ENCODE peak calls at places on chromosome 5, in nine cellular contexts. One of them, this sample, is unnamed. For H3K4me1, the result is how much of the 10 kb centered on the place peaks cover.

GRCh38 chr5:34533582-34534236 is 122.4 kb upstream of the RAI14 start:
- DNase-seq in transverse colon: no peak
- DNase-seq in pancreas: no peak
- DNase-seq in endodermal cell: no peak
- DNase-seq in adrenal gland: no peak
- DNase-seq in uterus: no peak
- DNase-seq in fibroblast of lung: peak
- DNase-seq in CD8-positive, alpha-beta T cell: no peak
- DNase-seq in A549: no peak
- DNase-seq in this sample: no peak

GRCh38 chr5:175317872-175318271 is 126.1 kb downstream of the DRD1 start:
- DNase-seq in transverse colon: no peak
- DNase-seq in pancreas: no peak
- DNase-seq in endodermal cell: no peak
- DNase-seq in adrenal gland: no peak
- DNase-seq in uterus: no peak
- DNase-seq in fibroblast of lung: no peak
- DNase-seq in CD8-positive, alpha-beta T cell: no peak
- DNase-seq in A549: no peak
- DNase-seq in this sample: no peak

GRCh38 chr5:149407331-149408251 is 28.5 kb upstream of the IL17B start:
- DNase-seq in transverse colon: no peak
- DNase-seq in pancreas: no peak
- DNase-seq in endodermal cell: no peak
- DNase-seq in adrenal gland: no peak
- DNase-seq in uterus: no peak
- DNase-seq in fibroblast of lung: no peak
- DNase-seq in CD8-positive, alpha-beta T cell: no peak
- DNase-seq in A549: no peak
- DNase-seq in this sample: peak

GRCh38 chr5:35698057-35698808 is 80.6 kb downstream of the SPEF2 start:
- DNase-seq in transverse colon: no peak
- DNase-seq in pancreas: no peak
- DNase-seq in endodermal cell: no peak
- DNase-seq in adrenal gland: no peak
- DNase-seq in uterus: no peak
- DNase-seq in fibroblast of lung: no peak
- DNase-seq in CD8-positive, alpha-beta T cell: no peak
- DNase-seq in A549: no peak
- DNase-seq in this sample: no peak

GRCh38 chr5:28301676-28302075 is 1263.3 kb upstream of the CDH9 start:
- DNase-seq in transverse colon: no peak
- DNase-seq in pancreas: no peak
- DNase-seq in endodermal cell: no peak
- DNase-seq in adrenal gland: no peak
- DNase-seq in uterus: no peak
- DNase-seq in fibroblast of lung: peak
- DNase-seq in CD8-positive, alpha-beta T cell: no peak
- DNase-seq in A549: no peak
- DNase-seq in this sample: peak

GRCh38 chr5:147782053-147783028 is at the start of gene JAKMIP2:
- DNase-seq in transverse colon: peak
- DNase-seq in pancreas: peak
- DNase-seq in endodermal cell: peak
- DNase-seq in adrenal gland: peak
- DNase-seq in uterus: peak
- DNase-seq in fibroblast of lung: peak
- DNase-seq in CD8-positive, alpha-beta T cell: peak
- DNase-seq in A549: no peak
- DNase-seq in this sample: peak

GRCh38 chr5:134567651-134568338 is 42.3 kb downstream of the JADE2 start:
- DNase-seq in transverse colon: peak
- DNase-seq in pancreas: no peak
- DNase-seq in endodermal cell: no peak
- DNase-seq in adrenal gland: peak
- DNase-seq in uterus: peak
- DNase-seq in fibroblast of lung: peak
- DNase-seq in CD8-positive, alpha-beta T cell: no peak
- DNase-seq in A549: no peak
- DNase-seq in this sample: no peak

GRCh38 chr5:151047814-151048425 is 27.5 kb downstream of the GPX3 start:
- DNase-seq in transverse colon: no peak
- DNase-seq in pancreas: no peak
- DNase-seq in endodermal cell: peak
- DNase-seq in adrenal gland: no peak
- DNase-seq in uterus: peak
- DNase-seq in fibroblast of lung: no peak
- DNase-seq in CD8-positive, alpha-beta T cell: no peak
- DNase-seq in A549: no peak
- DNase-seq in this sample: no peak

GRCh38 chr5:174736351-174736721 is 12.0 kb downstream of the MSX2 start:
- DNase-seq in transverse colon: no peak
- DNase-seq in pancreas: no peak
- DNase-seq in endodermal cell: no peak
- DNase-seq in adrenal gland: no peak
- DNase-seq in uterus: no peak
- DNase-seq in fibroblast of lung: peak
- DNase-seq in CD8-positive, alpha-beta T cell: no peak
- DNase-seq in A549: no peak
- DNase-seq in this sample: peak

GRCh38 chr5:132427285-132428146 is 58.0 kb downstream of the SLC22A5 start:
- DNase-seq in transverse colon: peak
- DNase-seq in pancreas: peak
- DNase-seq in endodermal cell: peak
- DNase-seq in adrenal gland: peak
- DNase-seq in uterus: no peak
- DNase-seq in fibroblast of lung: no peak
- DNase-seq in CD8-positive, alpha-beta T cell: peak
- DNase-seq in A549: no peak
- DNase-seq in this sample: peak

GRCh38 chr5:146027746-146028145 is 77.6 kb downstream of the PLAC8L1 start:
- DNase-seq in transverse colon: peak
- DNase-seq in pancreas: no peak
- DNase-seq in endodermal cell: no peak
- DNase-seq in adrenal gland: no peak
- DNase-seq in uterus: no peak
- DNase-seq in fibroblast of lung: peak
- DNase-seq in CD8-positive, alpha-beta T cell: no peak
- DNase-seq in A549: peak
- DNase-seq in this sample: peak

GRCh38 chr5:138339464-138339863 is 1.4 kb downstream of the FAM53C start:
- DNase-seq in transverse colon: no peak
- DNase-seq in pancreas: no peak
- DNase-seq in endodermal cell: no peak
- DNase-seq in adrenal gland: no peak
- DNase-seq in uterus: no peak
- DNase-seq in fibroblast of lung: no peak
- DNase-seq in CD8-positive, alpha-beta T cell: no peak
- DNase-seq in A549: no peak
- DNase-seq in this sample: no peak

GRCh38 chr5:176737001-176737745 is 73.2 kb upstream of the UNC5A start:
- DNase-seq in transverse colon: peak
- DNase-seq in pancreas: no peak
- DNase-seq in endodermal cell: peak
- DNase-seq in adrenal gland: peak
- DNase-seq in uterus: peak
- DNase-seq in fibroblast of lung: no peak
- DNase-seq in CD8-positive, alpha-beta T cell: no peak
- DNase-seq in A549: no peak
- DNase-seq in this sample: peak

GRCh38 chr5:59466271-59466670 is 427.3 kb downstream of the PDE4D start:
- DNase-seq in transverse colon: no peak
- DNase-seq in pancreas: no peak
- DNase-seq in endodermal cell: no peak
- DNase-seq in adrenal gland: no peak
- DNase-seq in uterus: no peak
- DNase-seq in fibroblast of lung: no peak
- DNase-seq in CD8-positive, alpha-beta T cell: no peak
- DNase-seq in A549: no peak
- DNase-seq in this sample: peak

GRCh38 chr5:133273661-133274596 is 222.1 kb downstream of the HSPA4 start:
- DNase-seq in transverse colon: no peak
- DNase-seq in pancreas: no peak
- DNase-seq in endodermal cell: no peak
- DNase-seq in adrenal gland: no peak
- DNase-seq in uterus: no peak
- DNase-seq in fibroblast of lung: peak
- DNase-seq in CD8-positive, alpha-beta T cell: no peak
- DNase-seq in A549: no peak
- DNase-seq in this sample: peak

GRCh38 chr5:174920906-174921550 is 196.6 kb downstream of the MSX2 start:
- DNase-seq in transverse colon: no peak
- DNase-seq in pancreas: no peak
- DNase-seq in endodermal cell: peak
- DNase-seq in adrenal gland: no peak
- DNase-seq in uterus: no peak
- DNase-seq in fibroblast of lung: peak
- DNase-seq in CD8-positive, alpha-beta T cell: no peak
- DNase-seq in A549: no peak
- DNase-seq in this sample: no peak

DNA sequence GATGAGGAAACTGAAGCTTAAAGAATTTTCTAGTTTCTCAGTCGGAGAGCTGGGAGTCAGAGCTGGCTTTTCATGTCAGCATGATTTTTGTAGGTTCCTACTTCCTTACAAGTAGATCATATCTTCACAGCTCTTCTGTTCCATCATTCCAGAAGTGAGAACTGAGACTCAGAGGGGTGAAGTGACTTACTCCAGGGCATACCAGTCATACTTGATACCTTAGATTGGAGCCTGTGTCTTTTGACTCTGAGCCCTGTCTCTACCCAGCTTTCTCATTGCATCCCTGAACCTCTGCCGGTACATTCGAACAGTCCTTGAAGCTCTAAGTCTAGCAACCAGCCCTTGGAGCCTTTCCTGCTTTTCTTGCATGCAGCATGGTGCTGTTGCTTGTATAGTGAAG is 53.3 kb downstream of the MCCC2 start:
- DNase-seq in transverse colon: no peak
- DNase-seq in pancreas: no peak
- DNase-seq in endodermal cell: no peak
- DNase-seq in adrenal gland: no peak
- DNase-seq in uterus: no peak
- DNase-seq in fibroblast of lung: no peak
- DNase-seq in CD8-positive, alpha-beta T cell: no peak
- DNase-seq in A549: no peak
- DNase-seq in this sample: no peak
- H3K4me1 ChIP-seq in transverse colon: under half
- H3K4me1 ChIP-seq in pancreas: under half
- H3K4me1 ChIP-seq in endodermal cell: under half
- H3K4me1 ChIP-seq in adrenal gland: under half
- H3K4me1 ChIP-seq in uterus: under half
- H3K4me1 ChIP-seq in fibroblast of lung: under half
- H3K4me1 ChIP-seq in CD8-positive, alpha-beta T cell: under half
- H3K4me1 ChIP-seq in A549: under half
- H3K4me1 ChIP-seq in this sample: under half

DNA sequence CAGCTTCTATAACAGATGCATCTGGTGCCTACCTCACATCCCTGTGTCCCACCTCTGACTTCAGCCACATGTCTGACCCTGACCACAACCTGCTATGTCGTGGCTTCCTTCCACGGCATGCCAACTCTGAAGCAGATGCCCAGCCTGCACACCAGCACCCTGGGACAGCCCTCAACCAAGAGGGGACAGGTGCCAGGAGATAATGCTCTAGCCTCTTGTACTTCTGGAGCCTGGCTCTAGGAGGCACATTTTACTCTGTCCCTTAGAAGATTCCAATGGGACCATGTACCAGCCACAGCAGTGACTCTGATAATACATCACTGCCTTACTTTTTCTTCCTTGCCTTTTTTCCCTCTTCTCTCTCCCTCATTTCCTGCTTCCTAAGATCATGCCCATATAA is 51.4 kb downstream of the EBF1 start:
- DNase-seq in transverse colon: no peak
- DNase-seq in pancreas: no peak
- DNase-seq in endodermal cell: no peak
- DNase-seq in adrenal gland: no peak
- DNase-seq in uterus: no peak
- DNase-seq in fibroblast of lung: no peak
- DNase-seq in CD8-positive, alpha-beta T cell: no peak
- DNase-seq in A549: no peak
- DNase-seq in this sample: no peak
- TF ChIP-seq CTCF in transverse colon: no peak
- TF ChIP-seq CTCF in pancreas: no peak
- TF ChIP-seq CTCF in endodermal cell: peak
- TF ChIP-seq CTCF in adrenal gland: no peak
- TF ChIP-seq CTCF in uterus: no peak
- TF ChIP-seq CTCF in fibroblast of lung: no peak
- TF ChIP-seq CTCF in CD8-positive, alpha-beta T cell: no peak
- TF ChIP-seq CTCF in A549: no peak
- TF ChIP-seq CTCF in this sample: no peak

DNA sequence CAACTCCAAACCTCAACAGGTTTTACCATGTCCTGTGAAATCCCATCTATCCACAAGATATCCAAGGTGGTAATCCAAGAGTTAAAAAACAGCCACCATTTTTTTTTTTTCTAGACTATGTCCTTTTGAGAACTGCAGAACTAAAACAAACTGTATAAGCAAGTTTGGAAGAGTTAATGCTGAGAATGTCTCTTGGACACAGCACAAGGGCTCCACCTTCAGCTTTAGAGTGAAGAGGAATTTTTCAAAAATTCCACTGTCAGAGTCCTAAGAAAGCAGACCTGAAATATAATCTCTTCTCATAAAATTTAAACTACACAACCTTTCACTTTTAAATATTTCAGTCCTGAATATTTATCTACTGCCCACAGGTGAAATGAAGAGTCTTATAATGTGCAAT is 167.8 kb upstream of the CCNG1 start:
- DNase-seq in transverse colon: no peak
- DNase-seq in pancreas: no peak
- DNase-seq in endodermal cell: no peak
- DNase-seq in adrenal gland: no peak
- DNase-seq in uterus: no peak
- DNase-seq in fibroblast of lung: peak
- DNase-seq in CD8-positive, alpha-beta T cell: no peak
- DNase-seq in A549: no peak
- DNase-seq in this sample: peak
- H3K27ac ChIP-seq in transverse colon: no peak
- H3K27ac ChIP-seq in pancreas: no peak
- H3K27ac ChIP-seq in endodermal cell: no peak
- H3K27ac ChIP-seq in adrenal gland: no peak
- H3K27ac ChIP-seq in uterus: no peak
- H3K27ac ChIP-seq in fibroblast of lung: no peak
- H3K27ac ChIP-seq in CD8-positive, alpha-beta T cell: no peak
- H3K27ac ChIP-seq in A549: no peak
- H3K27ac ChIP-seq in this sample: no peak

DNA sequence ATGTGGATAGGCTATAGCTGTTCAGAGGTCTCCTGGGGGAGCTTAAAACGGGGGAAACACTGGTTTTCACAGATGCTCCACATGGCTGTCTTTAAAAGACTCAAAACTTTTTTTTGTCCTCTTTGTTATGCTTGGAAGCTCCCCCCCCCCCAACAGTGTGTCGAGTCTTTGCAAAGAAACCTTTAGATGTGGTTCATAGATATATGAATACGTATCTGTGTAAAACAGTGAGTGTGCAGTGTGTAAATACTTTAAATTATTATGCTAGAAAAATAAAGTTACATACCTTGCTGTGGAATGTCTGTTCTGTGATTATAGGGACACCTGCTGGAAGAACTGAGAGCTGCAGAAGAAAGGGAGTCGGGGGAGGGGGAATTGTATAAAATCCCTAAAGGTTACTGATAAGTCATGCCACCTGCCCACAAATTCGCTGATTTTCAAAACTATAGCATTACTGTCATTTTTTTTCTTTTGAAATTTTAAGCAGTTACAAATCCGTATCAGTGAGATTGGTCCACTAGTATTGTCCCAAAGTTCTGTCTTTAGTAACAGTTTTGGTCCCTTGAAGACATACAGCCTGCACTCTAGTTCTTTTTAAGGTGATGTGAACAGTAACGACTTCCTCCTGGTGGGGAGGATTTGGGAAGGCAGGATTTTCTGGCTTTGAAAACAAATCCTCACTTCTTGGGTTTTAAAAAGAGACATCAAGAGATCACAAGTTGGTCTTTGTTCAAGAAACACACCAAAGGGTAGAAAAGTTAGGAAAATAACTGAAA is 22.9 kb downstream of the RGMB start:
- DNase-seq in transverse colon: peak
- DNase-seq in pancreas: no peak
- DNase-seq in endodermal cell: peak
- DNase-seq in adrenal gland: peak
- DNase-seq in uterus: peak
- DNase-seq in fibroblast of lung: peak
- DNase-seq in CD8-positive, alpha-beta T cell: peak
- DNase-seq in A549: peak
- DNase-seq in this sample: peak
- H3K4me1 ChIP-seq in transverse colon: under half
- H3K4me1 ChIP-seq in pancreas: under half
- H3K4me1 ChIP-seq in endodermal cell: under half
- H3K4me1 ChIP-seq in adrenal gland: under half
- H3K4me1 ChIP-seq in uterus: under half
- H3K4me1 ChIP-seq in fibroblast of lung: under half
- H3K4me1 ChIP-seq in CD8-positive, alpha-beta T cell: under half
- H3K4me1 ChIP-seq in A549: under half
- H3K4me1 ChIP-seq in this sample: under half

This sample was measured in hepatocyte.